ENCODE peak calls at places on chromosomes 7 and 10, in seven cellular contexts. R is astrocyte, L is hepatocyte, E is heart right ventricle, W is keratinocyte, I is A549, Q is upper lobe of right lung. K is an unnamed sample.

GRCh38 chr10:46287846-46288480 is 1.2 kb downstream of the ANTXRL start:
- DNase-seq in Q (peak; percentile 66), I (peak; percentile 19), W (no peak), L (no peak), E (no peak), R (no peak), K (peak; percentile 40)

GRCh38 chr7:123285076-123285700 is 85.4 kb upstream of the SLC13A1 start:
- DNase-seq in I (no peak), W (no peak), Q (no peak), L (no peak), E (no peak), R (no peak), K (no peak)

GRCh38 chr10:11165591-11166543 is 148.2 kb downstream of the CELF2 start:
- DNase-seq in Q (peak; percentile 77), W (no peak), E (peak; percentile 62), I (no peak), L (peak; percentile 61), R (no peak), K (no peak)

GRCh38 chr10:24866615-24867583 is 85.5 kb downstream of the PRTFDC1 start:
- DNase-seq in I (peak; percentile 58), Q (peak; percentile 68), W (no peak), E (peak; percentile 58), R (peak; percentile 88), L (no peak), K (peak; percentile 55)

GRCh38 chr7:92916751-92917369 is 80.5 kb upstream of the CDK6 start:
- DNase-seq in L (no peak), W (peak; percentile 17), E (no peak), I (peak; percentile 49), R (peak; percentile 89), Q (no peak), K (no peak)

GRCh38 chr10:80118669-80119068 is 13.9 kb upstream of the PLAC9 start:
- DNase-seq in R (no peak), W (no peak), Q (no peak), E (no peak), L (no peak), I (no peak), K (no peak)

GRCh38 chr10:113709221-113709838 is 29.6 kb downstream of the CASP7 start:
- DNase-seq in E (no peak), Q (no peak), L (peak; percentile 27), W (no peak), I (peak; percentile 7), R (peak; percentile 71), K (no peak)

GRCh38 chr10:94328613-94329012 is 34.1 kb downstream of the NOC3L start:
- DNase-seq in W (no peak), R (no peak), Q (no peak), L (no peak), I (no peak), E (no peak), K (no peak)

GRCh38 chr7:43954524-43955228 is 28.4 kb downstream of the UBE2D4 start:
- DNase-seq in R (peak; percentile 44), Q (no peak), E (peak; percentile 25), W (no peak), I (peak; percentile 65), L (peak; percentile 57), K (peak; percentile 10)

GRCh38 chr7:130961128-130961601 is 227.2 kb upstream of the KLF14 start:
- DNase-seq in I (peak; percentile 82), Q (no peak), R (peak; percentile 93), E (no peak), L (no peak), W (no peak), K (no peak)

GRCh38 chr10:5447611-5448071 is 35.3 kb downstream of the NET1 start:
- DNase-seq in W (no peak), E (no peak), L (no peak), I (no peak), Q (no peak), R (no peak), K (no peak)

GRCh38 chr10:3500408-3500856 is 284.6 kb downstream of the KLF6 start:
- DNase-seq in E (peak; percentile 73), Q (peak; percentile 79), I (peak; percentile 98), L (peak; percentile 74), W (peak; percentile 21), R (peak; percentile 98), K (no peak)

GRCh38 chr7:73725703-73726466 is 6.4 kb upstream of the STX1A start:
- DNase-seq in E (peak; percentile 83), I (peak; percentile 81), W (no peak), L (peak; percentile 91), Q (peak; percentile 94), R (no peak), K (no peak)

GRCh38 chr7:110529175-110529574 is 561.8 kb upstream of the LRRN3 start:
- DNase-seq in Q (no peak), W (no peak), I (no peak), L (peak; percentile 0), R (no peak), E (no peak), K (no peak)

GRCh38 chr10:61285749-61286148 is 167.4 kb downstream of the TMEM26 start:
- DNase-seq in W (no peak), Q (no peak), E (no peak), R (peak; percentile 27), L (no peak), I (no peak), K (no peak)

GRCh38 chr7:65554-65953 is 126.8 kb upstream of the FAM20C start:
- DNase-seq in E (no peak), R (peak; percentile 66), Q (peak; percentile 36), I (no peak), W (no peak), L (no peak), K (no peak)

GRCh38 chr7:36440880-36441279 is 51.2 kb downstream of the ANLN start:
- DNase-seq in R (peak; percentile 13), W (no peak), E (no peak), I (peak; percentile 37), Q (no peak), L (peak; percentile 54), K (no peak)

GRCh38 chr7:76296743-76297740 is 5.4 kb upstream of the HSPB1 start:
- DNase-seq in Q (peak; percentile 83), R (peak; percentile 84), E (no peak), I (peak; percentile 69), W (no peak), L (peak; percentile 84), K (peak; percentile 99)

GRCh38 chr7:40721344-40721949 is 586.6 kb downstream of the SUGCT start:
- DNase-seq in Q (no peak), W (no peak), L (no peak), R (peak; percentile 78), I (no peak), E (no peak), K (no peak)

GRCh38 chr10:44913312-44914079 is 2.4 kb downstream of the TMEM72 start:
- DNase-seq in W (no peak), I (no peak), L (peak; percentile 37), Q (no peak), E (no peak), R (no peak), K (no peak)

DNA sequence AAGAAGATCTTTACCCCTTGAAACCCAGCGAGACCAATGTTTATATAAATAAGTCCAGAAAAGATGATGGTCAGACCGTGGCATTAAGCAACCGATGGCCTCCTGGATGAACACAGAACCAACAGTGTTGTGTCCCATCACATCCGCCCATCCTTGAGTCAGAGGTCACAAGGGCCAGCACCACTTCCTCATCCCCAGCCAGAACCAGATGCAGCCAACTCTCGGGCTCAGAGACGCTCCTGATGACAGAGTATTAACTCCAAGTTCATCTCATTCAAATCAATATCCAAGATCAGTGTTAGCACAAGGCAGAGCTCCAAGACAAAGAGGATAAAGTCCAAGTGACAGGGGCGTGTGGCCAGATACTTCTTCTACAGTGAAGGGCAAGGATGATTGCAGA is 63.5 kb downstream of the FAM53B start:
- DNase-seq in Q (peak; percentile 79), E (no peak), W (no peak), R (no peak), L (no peak), I (no peak), K (no peak)
- H3K27ac ChIP-seq in Q (peak overlapping the region; percentile 44), E (peak overlapping the region; percentile 87), W (no peak overlapping the region), R (no peak overlapping the region), L (no peak overlapping the region), I (no peak overlapping the region), K (no peak overlapping the region)

GRCh38 chr10:105843786-105844560 is 1202.9 kb downstream of the SORCS3 start:
- DNase-seq in I (no peak), Q (no peak), E (no peak), W (no peak), R (no peak), L (no peak), K (no peak)

GRCh38 chr10:105840288-105840770 is 1199.2 kb downstream of the SORCS3 start:
- DNase-seq in Q (no peak), R (no peak), I (no peak), E (no peak), L (no peak), W (no peak), K (no peak)

DNA sequence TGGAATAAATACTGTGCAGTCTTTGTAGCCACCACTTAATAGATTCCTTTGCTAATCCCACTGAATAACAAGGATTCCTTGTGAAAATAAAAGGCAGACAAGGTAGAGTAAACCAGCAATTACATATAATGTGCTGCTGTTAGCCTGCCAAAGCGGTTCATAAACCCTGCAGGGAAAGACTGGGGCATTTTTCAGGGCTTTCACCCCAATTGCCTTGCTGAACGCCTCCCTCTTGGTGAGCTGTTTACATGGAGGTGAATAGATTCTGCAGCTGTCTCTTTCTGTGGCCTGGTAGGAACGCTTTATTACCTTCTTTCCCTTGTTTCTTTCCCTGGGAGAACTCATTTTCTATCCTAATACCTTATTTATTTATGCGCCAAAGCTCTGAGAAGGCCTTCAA is 1203.6 kb downstream of the SORCS3 start:
- DNase-seq in Q (no peak), E (no peak), R (no peak), L (no peak), W (no peak), I (no peak), K (no peak)
- H3K27ac ChIP-seq in Q (no peak overlapping the region), E (no peak overlapping the region), R (no peak overlapping the region), L (no peak overlapping the region), W (no peak overlapping the region), I (no peak overlapping the region), K (no peak overlapping the region)

DNA sequence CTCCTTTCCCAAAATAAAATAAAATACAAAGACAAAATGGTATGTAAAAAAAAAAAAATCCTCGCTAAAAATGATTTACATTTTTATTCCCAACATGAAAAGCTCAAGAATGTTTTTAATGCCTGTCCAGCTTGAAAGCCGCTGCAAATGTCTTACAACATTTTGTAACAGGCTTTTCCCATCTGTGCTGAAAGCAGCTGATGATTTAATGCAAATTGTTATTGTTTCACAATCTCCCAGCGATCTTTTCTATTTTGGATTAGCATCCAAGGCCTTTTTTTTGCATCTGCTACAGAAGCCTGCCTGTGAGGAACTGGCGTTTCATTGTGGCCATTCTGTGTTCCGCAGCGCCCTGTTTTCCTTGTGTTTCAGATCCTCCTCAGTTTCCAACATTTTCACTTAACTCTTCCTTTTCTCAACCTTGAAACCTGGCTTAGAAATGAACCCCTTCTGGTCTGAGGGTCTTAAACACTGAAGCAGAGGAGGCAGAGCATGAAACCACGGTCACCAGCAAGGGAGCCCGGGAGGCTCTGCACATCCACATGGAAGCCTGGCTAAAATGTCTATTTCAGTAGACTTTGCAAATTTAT is 712.1 kb downstream of the PARD3 start:
- DNase-seq in E (no peak), Q (no peak), I (no peak), L (no peak), W (no peak), R (no peak), K (no peak)
- H3K27ac ChIP-seq in E (peak overlapping the region; percentile 80), Q (no peak overlapping the region), I (no peak overlapping the region), L (no peak overlapping the region), W (no peak overlapping the region), R (no peak overlapping the region), K (no peak overlapping the region)

DNA sequence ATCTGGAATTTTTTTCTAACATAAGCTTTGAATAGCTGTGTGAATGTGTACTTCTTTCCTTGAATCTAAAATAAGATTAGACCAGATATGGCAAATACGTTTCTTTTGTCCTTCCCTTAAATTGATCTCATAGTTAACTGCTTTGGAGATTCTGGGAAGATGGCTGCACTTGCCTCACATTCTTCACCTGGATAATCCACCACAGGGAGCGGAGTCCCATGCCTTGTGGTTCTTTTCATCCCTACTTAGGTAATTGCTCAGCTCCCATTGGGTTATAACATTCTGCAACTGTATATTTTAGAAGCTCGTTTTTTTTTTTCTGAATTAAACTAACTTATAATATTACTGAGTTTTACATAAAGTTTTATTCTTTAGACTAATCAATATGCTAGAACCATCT is 182.0 kb downstream of the PPP1R9A start:
- DNase-seq in R (no peak), Q (no peak), E (no peak), W (no peak), I (no peak), L (no peak), K (no peak)
- H3K27ac ChIP-seq in R (no peak overlapping the region), Q (no peak overlapping the region), E (no peak overlapping the region), W (no peak overlapping the region), I (no peak overlapping the region), L (no peak overlapping the region), K (no peak overlapping the region)